ENCODE peak calls at places on chromosome 16, in eight cellular contexts. W is Jurkat, Clone E6-1; F is AG09309; I is choroid plexus epithelial cell; U is IMR-90; S is left ventricle myocardium inferior; T is stomach; J is PC-9. R is an unnamed sample.

GRCh38 chr16:3027488-3027795 is 3.6 kb downstream of the THOC6 start:
- DNase-seq in W (no peak), F (no peak), I (no peak), U (no peak), S (no peak), T (no peak), J (no peak), R (no peak)

GRCh38 chr16:2236362-2237075 is at the start of gene DNASE1L2:
- DNase-seq in W (no peak), F (no peak), I (peak; percentile 28), U (no peak), S (no peak), T (peak; percentile 47), J (no peak), R (no peak)

GRCh38 chr16:83738926-83739503 is 68.8 kb upstream of the HSBP1 start:
- DNase-seq in W (no peak), F (no peak), I (peak; percentile 44), U (peak; percentile 31), S (no peak), T (no peak), J (no peak), R (no peak)

GRCh38 chr16:26981266-26981938 is 85.3 kb upstream of the C16orf82 start:
- DNase-seq in W (no peak), F (no peak), I (peak; percentile 87), U (peak; percentile 93), S (no peak), T (no peak), J (no peak), R (no peak)

GRCh38 chr16:83336630-83337029 is 471.1 kb upstream of the HSBP1 start:
- DNase-seq in W (no peak), F (peak; percentile 50), I (peak; percentile 94), U (peak; percentile 75), S (no peak), T (no peak), J (no peak), R (no peak)

GRCh38 chr16:51556694-51557327 is 405.7 kb upstream of the SALL1 start:
- DNase-seq in W (no peak), F (peak; percentile 79), I (peak; percentile 93), U (peak; percentile 96), S (no peak), T (no peak), J (no peak), R (no peak)

GRCh38 chr16:53768593-53768992 is 64.6 kb downstream of the FTO start:
- DNase-seq in W (no peak), F (peak; percentile 90), I (peak; percentile 97), U (peak; percentile 87), S (no peak), T (no peak), J (peak; percentile 50), R (no peak)

GRCh38 chr16:10039220-10040096 is 142.8 kb downstream of the GRIN2A start:
- DNase-seq in W (no peak), F (no peak), I (no peak), U (no peak), S (no peak), T (no peak), J (no peak), R (no peak)

GRCh38 chr16:47644661-47645060 is 183.5 kb downstream of the PHKB start:
- DNase-seq in W (no peak), F (peak; percentile 14), I (peak; percentile 67), U (peak; percentile 25), S (no peak), T (no peak), J (no peak), R (no peak)

GRCh38 chr16:15604460-15605390 is 38.2 kb downstream of the MARF1 start:
- DNase-seq in W (no peak), F (no peak), I (no peak), U (no peak), S (no peak), T (no peak), J (no peak), R (no peak)

GRCh38 chr16:84379008-84379730 is 10.8 kb downstream of the ATP2C2 start:
- DNase-seq in W (no peak), F (no peak), I (no peak), U (no peak), S (no peak), T (no peak), J (no peak), R (no peak)

GRCh38 chr16:2858245-2859025 is 465 bp upstream of the PRSS22 start:
- DNase-seq in W (no peak), F (no peak), I (no peak), U (no peak), S (no peak), T (peak; percentile 91), J (peak; percentile 99), R (no peak)

GRCh38 chr16:83952587-83952939 is 477 bp upstream of the OSGIN1 start:
- DNase-seq in W (no peak), F (no peak), I (no peak), U (no peak), S (no peak), T (peak; percentile 35), J (no peak), R (no peak)

GRCh38 chr16:78227855-78228254 is 128.4 kb downstream of the WWOX start:
- DNase-seq in W (no peak), F (no peak), I (no peak), U (no peak), S (no peak), T (no peak), J (no peak), R (no peak)

GRCh38 chr16:56667581-56668571 is at the start of gene MT1G:
- DNase-seq in W (no peak), F (no peak), I (peak; percentile 50), U (no peak), S (peak; percentile 48), T (peak; percentile 87), J (no peak), R (no peak)

GRCh38 chr16:2532494-2533141 is 1.4 kb upstream of the CEMP1 start:
- DNase-seq in W (no peak), F (no peak), I (peak; percentile 77), U (peak; percentile 34), S (peak; percentile 57), T (peak; percentile 88), J (peak; percentile 85), R (no peak)

GRCh38 chr16:47779201-47780016 is 318.3 kb downstream of the PHKB start:
- DNase-seq in W (peak; percentile 10), F (no peak), I (peak; percentile 53), U (peak; percentile 28), S (no peak), T (no peak), J (no peak), R (no peak)

GRCh38 chr16:67917852-67918236 is 13.8 kb downstream of the CTRL start:
- DNase-seq in W (no peak), F (no peak), I (peak; percentile 76), U (peak; percentile 93), S (no peak), T (no peak), J (no peak), R (no peak)

GRCh38 chr16:27405546-27406451 is 3.8 kb downstream of the IL21R start:
- DNase-seq in W (no peak), F (no peak), I (no peak), U (peak; percentile 17), S (no peak), T (no peak), J (no peak), R (no peak)

GRCh38 chr16:86570542-86571196 is 4.0 kb downstream of the FOXC2 start:
- DNase-seq in W (no peak), F (no peak), I (peak; percentile 52), U (no peak), S (no peak), T (no peak), J (no peak), R (no peak)
- H3K4me3 ChIP-seq in W (no peak overlapping the region), F (peak overlapping the region; percentile 88), I (peak overlapping the region; percentile 91), U (no peak overlapping the region), S (peak overlapping the region; percentile 69), T (no peak overlapping the region), J (no peak overlapping the region), R (no peak overlapping the region)

DNA sequence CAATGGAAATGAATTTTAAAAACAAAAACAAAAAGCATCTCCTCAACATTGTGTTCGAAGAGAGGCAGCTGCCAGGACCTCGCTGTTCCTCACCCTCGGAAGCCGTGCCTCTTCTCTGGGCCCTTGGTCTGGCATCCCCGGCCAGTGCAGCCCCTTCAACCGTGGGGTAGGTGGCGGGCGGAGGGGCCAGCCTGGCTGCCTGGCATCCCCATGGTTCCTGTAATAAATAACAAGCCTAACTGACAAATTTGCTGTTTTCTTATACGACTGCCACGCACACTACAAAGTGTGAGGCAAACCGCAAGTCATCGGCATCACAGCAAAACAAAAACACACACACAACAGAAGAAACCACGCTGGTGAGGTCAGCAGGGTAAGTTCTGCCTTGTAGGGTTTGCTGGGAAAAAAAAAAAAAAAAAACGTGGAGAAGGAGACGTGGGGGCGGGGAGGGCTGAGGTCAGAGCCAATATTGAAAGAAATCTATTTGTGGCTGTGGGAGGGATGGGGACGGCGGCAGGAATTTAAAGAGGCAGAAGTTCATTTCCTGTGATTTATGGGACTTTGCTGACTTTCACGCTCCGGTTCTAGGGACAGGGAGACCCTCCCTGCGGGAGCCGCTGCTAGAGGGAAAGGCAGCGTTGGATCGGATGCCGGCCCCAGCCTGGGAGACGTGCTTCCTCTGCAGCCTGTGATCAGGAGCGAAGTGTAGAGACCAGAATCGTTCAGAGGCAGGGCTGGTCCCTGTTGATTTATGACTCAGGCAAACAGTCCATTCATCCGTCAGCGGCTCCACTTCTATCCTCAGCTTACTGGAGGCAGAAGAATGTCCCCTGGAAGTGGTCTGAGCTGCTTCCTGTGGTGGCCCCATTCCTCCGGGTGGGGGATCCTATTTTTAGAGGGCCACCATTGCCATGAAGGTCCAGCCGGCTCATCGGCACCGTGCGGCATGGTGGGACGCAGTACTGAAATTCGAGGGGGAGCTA is 162.8 kb downstream of the FOXL1 start:
- DNase-seq in W (peak; percentile 1), F (no peak), I (peak; percentile 82), U (peak; percentile 80), S (peak; percentile 72), T (no peak), J (no peak), R (peak; percentile 13)
- H3K4me3 ChIP-seq in W (no peak overlapping the region), F (peak overlapping the region; percentile 41), I (peak overlapping the region; percentile 64), U (peak overlapping the region; percentile 37), S (peak overlapping the region; percentile 62), T (peak overlapping the region; percentile 31), J (no peak overlapping the region), R (no peak overlapping the region)

DNA sequence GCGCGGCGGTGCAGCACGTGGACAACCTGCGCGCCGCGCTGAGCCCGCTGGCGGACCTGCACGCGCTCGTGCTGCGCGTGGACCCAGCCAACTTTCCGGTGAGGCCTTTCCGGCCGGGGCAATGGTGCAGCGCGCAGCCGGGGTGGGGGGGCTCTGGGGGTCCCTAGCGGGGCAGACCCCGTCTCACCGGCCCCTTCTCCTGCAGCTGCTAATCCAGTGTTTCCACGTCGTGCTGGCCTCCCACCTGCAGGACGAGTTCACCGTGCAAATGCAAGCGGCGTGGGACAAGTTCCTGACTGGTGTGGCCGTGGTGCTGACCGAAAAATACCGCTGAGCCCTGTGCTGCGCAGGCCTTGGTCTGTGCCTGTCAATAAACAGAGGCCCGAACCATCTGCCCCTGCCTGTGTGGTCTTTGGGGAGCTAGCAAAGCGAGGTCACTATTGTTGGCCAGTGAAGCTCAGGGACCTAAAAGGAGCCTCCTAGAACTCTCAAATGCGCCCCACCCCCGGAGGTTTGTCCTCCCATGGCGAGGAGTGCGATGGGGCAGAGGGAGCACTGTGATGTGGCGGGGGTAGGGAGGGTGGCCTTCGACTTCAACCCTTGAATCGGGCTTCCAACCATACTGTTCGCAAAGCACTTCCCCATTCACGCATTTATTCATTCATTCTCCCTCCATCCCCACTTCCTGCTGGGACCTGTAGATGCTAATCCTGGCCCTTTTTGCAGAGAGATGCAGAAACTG is 768 bp downstream of the HBM start:
- DNase-seq in W (no peak), F (no peak), I (no peak), U (no peak), S (no peak), T (no peak), J (no peak), R (no peak)
- H3K4me3 ChIP-seq in W (no peak overlapping the region), F (no peak overlapping the region), I (no peak overlapping the region), U (no peak overlapping the region), S (peak overlapping the region; percentile 50), T (peak overlapping the region; percentile 35), J (no peak overlapping the region), R (peak overlapping the region; percentile 10)

GRCh38 chr16:89956511-89957213 is 8.1 kb downstream of the DEF8 start:
- DNase-seq in W (no peak), F (no peak), I (no peak), U (no peak), S (no peak), T (no peak), J (no peak), R (no peak)
- H3K4me3 ChIP-seq in W (no peak overlapping the region), F (no peak overlapping the region), I (no peak overlapping the region), U (no peak overlapping the region), S (peak overlapping the region; percentile 43), T (no peak overlapping the region), J (no peak overlapping the region), R (no peak overlapping the region)

R was measured in iPS DF 6.9.